ENCODE peak calls at places on chromosomes 13 and 19, in seven cellular contexts. C is fibroblast of pulmonary artery; X is D341Med; R is fibroblast of the aortic adventitia; B is midbrain; N is stimulated activated CD4-positive, alpha-beta T cell treated with anti-CD3 and anti-CD28 coated beads, Interleukin-1b, Interleukin-23, amount 100 ng/mL, for 24 hours; A is BJ. Z is an unnamed sample.

GRCh38 chr19:38730731-38731589 is 13.3 kb downstream of the CAPN12 start:
- DNase-seq in R (no peak), N (no peak), B (no peak), A (no peak), X (no peak), C (no peak), Z (no peak)

GRCh38 chr13:44695520-44695919 is 119.4 kb upstream of the TSC22D1 start:
- DNase-seq in C (no peak), A (no peak), N (no peak), B (no peak), R (no peak), X (no peak), Z (no peak)

GRCh38 chr19:17949956-17950309 is 17.0 kb upstream of the KCNN1 start:
- DNase-seq in C (no peak), R (no peak), N (no peak), X (no peak), B (no peak), A (no peak), Z (peak)

GRCh38 chr19:3397266-3398022 is 31.1 kb downstream of the NFIC start:
- DNase-seq in X (peak), R (no peak), B (peak), A (no peak), N (no peak), C (no peak), Z (no peak)

GRCh38 chr19:10412257-10412977 is 7.9 kb upstream of the PDE4A start:
- DNase-seq in R (no peak), N (no peak), B (no peak), X (no peak), C (no peak), A (no peak), Z (no peak)

GRCh38 chr19:18100710-18101109 is 3.1 kb downstream of the MAST3 start:
- DNase-seq in N (no peak), A (no peak), R (no peak), B (peak), X (no peak), C (no peak), Z (no peak)

GRCh38 chr13:109749365-109749764 is 37.0 kb downstream of the IRS2 start:
- DNase-seq in N (no peak), R (no peak), A (no peak), B (no peak), X (no peak), C (no peak), Z (no peak)

GRCh38 chr13:54563286-54563685 is 1534.7 kb downstream of the OLFM4 start:
- DNase-seq in R (no peak), N (no peak), A (no peak), X (no peak), B (no peak), C (no peak), Z (no peak)

GRCh38 chr13:23754506-23754905 is 134.7 kb downstream of the MIPEP start:
- DNase-seq in R (peak), N (no peak), C (no peak), B (no peak), X (no peak), A (no peak), Z (no peak)

GRCh38 chr19:9306443-9306842 is 3.2 kb downstream of the ZNF699 start:
- DNase-seq in N (no peak), C (peak), X (no peak), B (no peak), A (peak), R (peak), Z (no peak)

GRCh38 chr19:11090264-11091032 is 1.2 kb downstream of the LDLR start:
- DNase-seq in X (peak), A (peak), B (peak), C (peak), R (peak), N (peak), Z (peak)

GRCh38 chr13:73142091-73142490 is 83.3 kb downstream of the KLF5 start:
- DNase-seq in C (peak), N (no peak), R (peak), A (no peak), X (no peak), B (no peak), Z (no peak)

GRCh38 chr13:88142653-88143052 is 471.5 kb downstream of the SLITRK5 start:
- DNase-seq in X (no peak), N (no peak), C (no peak), B (no peak), A (no peak), R (no peak), Z (no peak)

GRCh38 chr19:16180611-16181010 is 4.6 kb upstream of the FAM32A start:
- DNase-seq in A (peak), B (no peak), N (no peak), R (peak), X (no peak), C (peak), Z (no peak)

GRCh38 chr13:63938851-63939250 is 2523.2 kb upstream of the PCDH20 start:
- DNase-seq in A (peak), X (no peak), R (no peak), N (no peak), C (peak), B (no peak), Z (no peak)

GRCh38 chr13:27293873-27294515 is 23.4 kb downstream of the RASL11A start:
- DNase-seq in A (no peak), C (no peak), B (no peak), N (no peak), R (no peak), X (peak), Z (no peak)

GRCh38 chr13:23570931-23571330 is 719 bp downstream of the TNFRSF19 start:
- DNase-seq in B (no peak), R (no peak), A (no peak), C (peak), X (no peak), N (no peak), Z (no peak)

GRCh38 chr19:16509141-16510061 is 13.2 kb downstream of the C19orf44 start:
- DNase-seq in R (no peak), C (peak), B (peak), X (no peak), A (no peak), N (no peak), Z (peak)

GRCh38 chr13:43537124-43537523 is 249.6 kb downstream of the ENOX1 start:
- DNase-seq in C (peak), B (no peak), X (no peak), N (no peak), A (no peak), R (no peak), Z (no peak)

GRCh38 chr13:106587787-106588186 is 19.9 kb upstream of the ARGLU1 start:
- DNase-seq in C (no peak), R (no peak), N (no peak), X (no peak), B (no peak), A (no peak), Z (no peak)

GRCh38 chr19:17997969-17998826 is 9.8 kb upstream of the ARRDC2 start:
- DNase-seq in C (no peak), A (no peak), R (peak), B (no peak), X (peak), N (no peak), Z (peak)

GRCh38 chr19:52922841-52923781 is at the start of gene ZNF888:
- DNase-seq in X (peak), A (peak), R (peak), N (peak), B (peak), C (peak), Z (peak)

GRCh38 chr19:7515091-7515470 is 822 bp upstream of the ZNF358 start:
- DNase-seq in B (no peak), X (no peak), C (no peak), R (no peak), N (no peak), A (no peak), Z (no peak)

GRCh38 chr13:77863037-77863630 is 55.5 kb downstream of the EDNRB start:
- DNase-seq in N (no peak), A (no peak), C (no peak), B (no peak), R (no peak), X (no peak), Z (no peak)

GRCh38 chr13:76764429-76764828 is 121.8 kb downstream of the KCTD12 start:
- DNase-seq in A (no peak), R (peak), N (no peak), C (peak), X (no peak), B (no peak), Z (no peak)

GRCh38 chr19:54255105-54255775 is 1.8 kb downstream of the LILRB5 start:
- DNase-seq in B (no peak), X (no peak), R (no peak), N (no peak), A (no peak), C (no peak), Z (no peak)

GRCh38 chr19:3184847-3185481 is 766 bp upstream of the NCLN start:
- DNase-seq in N (peak), A (no peak), C (peak), B (no peak), R (no peak), X (peak), Z (no peak)

GRCh38 chr19:50325310-50326100 is 3.7 kb downstream of the KCNC3 start:
- DNase-seq in C (peak), X (peak), N (peak), A (no peak), B (peak), R (peak), Z (peak)

GRCh38 chr19:8663920-8664670 is 33.7 kb downstream of the NFILZ start:
- DNase-seq in R (no peak), X (no peak), A (no peak), N (no peak), C (no peak), B (no peak), Z (no peak)